ENCODE peak calls at places on chromosomes 13 and 19, in eight cellular contexts. One of them, this sample, is unnamed. For H3K27me3, H3K9me3 and H3K4me1, the result is how much of the 10 kb centered on the place peaks cover.

GRCh38 chr13:32212420-32212819 is 102.7 kb downstream of the ZAR1L start:
- DNase-seq in tibial nerve: no peak
- DNase-seq in fibroblast of lung: peak
- DNase-seq in CD8-positive, alpha-beta T cell: no peak
- DNase-seq in hepatocyte: no peak
- DNase-seq in stomach: no peak
- DNase-seq in CD4-positive, alpha-beta memory T cell: no peak
- DNase-seq in neural progenitor cell: no peak
- DNase-seq in this sample: peak

GRCh38 chr13:66875264-66875663 is 354.9 kb downstream of the PCDH9 start:
- DNase-seq in tibial nerve: no peak
- DNase-seq in fibroblast of lung: no peak
- DNase-seq in CD8-positive, alpha-beta T cell: no peak
- DNase-seq in hepatocyte: no peak
- DNase-seq in stomach: no peak
- DNase-seq in CD4-positive, alpha-beta memory T cell: no peak
- DNase-seq in neural progenitor cell: no peak
- DNase-seq in this sample: no peak

GRCh38 chr19:18416778-18417249 is 2.4 kb upstream of the SSBP4 start:
- DNase-seq in tibial nerve: peak
- DNase-seq in fibroblast of lung: peak
- DNase-seq in CD8-positive, alpha-beta T cell: peak
- DNase-seq in hepatocyte: peak
- DNase-seq in stomach: peak
- DNase-seq in CD4-positive, alpha-beta memory T cell: peak
- DNase-seq in neural progenitor cell: peak
- DNase-seq in this sample: peak

GRCh38 chr13:79309690-79310089 is 96.4 kb downstream of the RBM26 start:
- DNase-seq in tibial nerve: no peak
- DNase-seq in fibroblast of lung: no peak
- DNase-seq in CD8-positive, alpha-beta T cell: no peak
- DNase-seq in hepatocyte: no peak
- DNase-seq in stomach: no peak
- DNase-seq in CD4-positive, alpha-beta memory T cell: no peak
- DNase-seq in neural progenitor cell: no peak
- DNase-seq in this sample: no peak

GRCh38 chr19:35033067-35034004 is 3.1 kb downstream of the SCN1B start:
- DNase-seq in tibial nerve: no peak
- DNase-seq in fibroblast of lung: no peak
- DNase-seq in CD8-positive, alpha-beta T cell: no peak
- DNase-seq in hepatocyte: no peak
- DNase-seq in stomach: no peak
- DNase-seq in CD4-positive, alpha-beta memory T cell: no peak
- DNase-seq in neural progenitor cell: no peak
- DNase-seq in this sample: no peak

GRCh38 chr19:48421548-48421947 is 24.2 kb upstream of the GRWD1 start:
- DNase-seq in tibial nerve: peak
- DNase-seq in fibroblast of lung: no peak
- DNase-seq in CD8-positive, alpha-beta T cell: no peak
- DNase-seq in hepatocyte: no peak
- DNase-seq in stomach: no peak
- DNase-seq in CD4-positive, alpha-beta memory T cell: no peak
- DNase-seq in neural progenitor cell: no peak
- DNase-seq in this sample: no peak

GRCh38 chr13:106417467-106418110 is 117.9 kb downstream of the EFNB2 start:
- DNase-seq in tibial nerve: no peak
- DNase-seq in fibroblast of lung: no peak
- DNase-seq in CD8-positive, alpha-beta T cell: no peak
- DNase-seq in hepatocyte: no peak
- DNase-seq in stomach: no peak
- DNase-seq in CD4-positive, alpha-beta memory T cell: no peak
- DNase-seq in neural progenitor cell: no peak
- DNase-seq in this sample: no peak

GRCh38 chr13:65287405-65287804 is 1942.7 kb downstream of the PCDH9 start:
- DNase-seq in tibial nerve: no peak
- DNase-seq in fibroblast of lung: no peak
- DNase-seq in CD8-positive, alpha-beta T cell: no peak
- DNase-seq in hepatocyte: no peak
- DNase-seq in stomach: no peak
- DNase-seq in CD4-positive, alpha-beta memory T cell: no peak
- DNase-seq in neural progenitor cell: no peak
- DNase-seq in this sample: no peak

GRCh38 chr19:58394821-58395219 is 636 bp upstream of the RNF225 start:
- DNase-seq in tibial nerve: no peak
- DNase-seq in fibroblast of lung: no peak
- DNase-seq in CD8-positive, alpha-beta T cell: no peak
- DNase-seq in hepatocyte: no peak
- DNase-seq in stomach: no peak
- DNase-seq in CD4-positive, alpha-beta memory T cell: no peak
- DNase-seq in neural progenitor cell: no peak
- DNase-seq in this sample: no peak

GRCh38 chr13:113078895-113079720 is 26.5 kb upstream of the F7 start:
- DNase-seq in tibial nerve: no peak
- DNase-seq in fibroblast of lung: no peak
- DNase-seq in CD8-positive, alpha-beta T cell: no peak
- DNase-seq in hepatocyte: no peak
- DNase-seq in stomach: no peak
- DNase-seq in CD4-positive, alpha-beta memory T cell: no peak
- DNase-seq in neural progenitor cell: no peak
- DNase-seq in this sample: no peak
- H3K27me3 ChIP-seq in tibial nerve: under half
- H3K27me3 ChIP-seq in fibroblast of lung: under half
- H3K27me3 ChIP-seq in CD8-positive, alpha-beta T cell: under half
- H3K27me3 ChIP-seq in hepatocyte: under half
- H3K27me3 ChIP-seq in stomach: under half
- H3K27me3 ChIP-seq in CD4-positive, alpha-beta memory T cell: under half
- H3K27me3 ChIP-seq in neural progenitor cell: under half
- H3K27me3 ChIP-seq in this sample: under half

DNA sequence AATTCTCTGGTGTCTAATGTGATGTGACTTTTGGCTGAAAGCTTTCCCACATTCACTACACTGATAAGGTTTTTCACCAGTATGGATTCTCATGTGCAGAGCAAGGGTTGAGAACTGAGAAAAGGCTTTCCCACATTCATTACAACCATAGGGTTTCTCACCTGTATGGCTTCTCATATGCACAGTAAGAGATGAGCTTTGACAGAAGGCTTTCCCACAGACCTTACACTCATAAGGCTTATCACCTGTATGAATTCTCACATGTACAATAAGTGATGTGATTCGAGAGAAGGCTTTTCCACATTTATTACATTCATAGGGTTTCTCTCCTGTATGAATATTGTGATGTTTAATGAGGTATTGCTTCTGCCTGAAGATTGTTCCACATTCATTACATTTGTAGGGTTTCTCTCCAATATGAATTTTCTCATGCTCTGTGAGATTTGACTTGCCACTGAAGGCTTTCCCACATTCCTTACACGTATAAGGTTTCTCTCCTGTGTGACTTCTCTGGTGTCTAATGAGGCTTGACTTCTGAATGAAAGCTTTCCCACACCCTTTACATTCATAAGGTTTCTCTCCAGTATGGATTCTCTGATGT is 14.0 kb downstream of the ZNF260 start:
- DNase-seq in tibial nerve: no peak
- DNase-seq in fibroblast of lung: peak
- DNase-seq in CD8-positive, alpha-beta T cell: no peak
- DNase-seq in hepatocyte: no peak
- DNase-seq in stomach: no peak
- DNase-seq in CD4-positive, alpha-beta memory T cell: no peak
- DNase-seq in neural progenitor cell: no peak
- DNase-seq in this sample: no peak
- H3K9me3 ChIP-seq in tibial nerve: half or more
- H3K9me3 ChIP-seq in fibroblast of lung: under half
- H3K9me3 ChIP-seq in CD8-positive, alpha-beta T cell: half or more
- H3K9me3 ChIP-seq in hepatocyte: half or more
- H3K9me3 ChIP-seq in stomach: half or more
- H3K9me3 ChIP-seq in CD4-positive, alpha-beta memory T cell: half or more
- H3K9me3 ChIP-seq in neural progenitor cell: half or more
- H3K9me3 ChIP-seq in this sample: half or more

GRCh38 chr13:24145231-24145630 is 15.3 kb upstream of the SPATA13 start:
- DNase-seq in tibial nerve: no peak
- DNase-seq in fibroblast of lung: no peak
- DNase-seq in CD8-positive, alpha-beta T cell: no peak
- DNase-seq in hepatocyte: peak
- DNase-seq in stomach: no peak
- DNase-seq in CD4-positive, alpha-beta memory T cell: no peak
- DNase-seq in neural progenitor cell: no peak
- DNase-seq in this sample: no peak
- H3K4me1 ChIP-seq in tibial nerve: under half
- H3K4me1 ChIP-seq in fibroblast of lung: under half
- H3K4me1 ChIP-seq in CD8-positive, alpha-beta T cell: under half
- H3K4me1 ChIP-seq in hepatocyte: under half
- H3K4me1 ChIP-seq in stomach: under half
- H3K4me1 ChIP-seq in CD4-positive, alpha-beta memory T cell: under half
- H3K4me1 ChIP-seq in neural progenitor cell: under half
- H3K4me1 ChIP-seq in this sample: under half

DNA sequence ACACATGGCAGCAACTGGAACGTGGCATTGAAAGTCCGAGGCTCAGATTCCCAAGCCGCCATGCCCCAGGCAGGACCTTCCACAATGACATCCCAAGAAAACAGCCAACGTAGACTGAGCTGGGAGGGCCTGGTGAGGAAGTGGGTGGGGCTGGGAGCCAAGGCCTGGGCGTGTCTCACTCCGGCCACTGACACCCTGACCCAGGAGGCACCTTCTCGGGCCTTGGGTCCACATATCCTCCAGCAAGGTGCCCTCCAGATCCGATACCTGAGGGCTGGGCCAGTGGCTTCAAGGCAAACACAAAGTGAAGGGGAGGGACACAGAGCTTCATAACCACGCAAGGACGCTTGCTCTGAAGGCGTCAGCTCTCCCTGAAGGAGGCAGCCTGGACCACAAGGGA is 43.0 kb downstream of the RAB20 start:
- DNase-seq in tibial nerve: no peak
- DNase-seq in fibroblast of lung: no peak
- DNase-seq in CD8-positive, alpha-beta T cell: no peak
- DNase-seq in hepatocyte: no peak
- DNase-seq in stomach: peak
- DNase-seq in CD4-positive, alpha-beta memory T cell: no peak
- DNase-seq in neural progenitor cell: no peak
- DNase-seq in this sample: no peak
- H3K27me3 ChIP-seq in tibial nerve: under half
- H3K27me3 ChIP-seq in fibroblast of lung: under half
- H3K27me3 ChIP-seq in CD8-positive, alpha-beta T cell: under half
- H3K27me3 ChIP-seq in hepatocyte: under half
- H3K27me3 ChIP-seq in stomach: under half
- H3K27me3 ChIP-seq in CD4-positive, alpha-beta memory T cell: under half
- H3K27me3 ChIP-seq in neural progenitor cell: under half
- H3K27me3 ChIP-seq in this sample: under half

DNA sequence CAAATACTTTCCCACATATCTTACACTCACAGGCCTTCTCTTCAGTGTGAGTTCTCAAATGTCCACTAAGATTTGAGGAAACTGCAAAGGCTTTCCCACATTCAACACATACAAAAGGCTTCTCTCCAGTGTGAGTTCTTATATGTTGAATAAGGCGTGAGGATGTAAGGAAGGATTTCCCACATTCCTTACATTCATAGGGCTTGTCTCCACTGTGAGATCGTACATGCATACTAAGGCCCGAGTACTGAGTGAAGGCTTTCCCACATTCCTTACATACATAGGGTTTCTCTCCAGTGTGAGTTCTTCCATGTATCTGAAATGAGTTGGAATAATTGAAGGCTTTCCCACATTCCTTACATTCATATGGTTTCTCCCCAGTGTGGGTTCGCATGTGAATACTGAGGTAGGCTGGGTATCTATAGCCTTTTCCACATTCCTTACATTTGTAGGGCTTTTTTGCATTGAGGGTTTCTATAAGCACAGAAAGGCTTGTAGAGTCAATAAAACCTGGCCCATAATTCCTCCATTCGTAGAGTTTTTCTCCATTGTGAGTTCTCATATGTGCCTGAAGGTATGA is 9.6 kb downstream of the ZNF426 start:
- DNase-seq in tibial nerve: no peak
- DNase-seq in fibroblast of lung: peak
- DNase-seq in CD8-positive, alpha-beta T cell: no peak
- DNase-seq in hepatocyte: no peak
- DNase-seq in stomach: no peak
- DNase-seq in CD4-positive, alpha-beta memory T cell: no peak
- DNase-seq in neural progenitor cell: no peak
- DNase-seq in this sample: peak
- H3K9me3 ChIP-seq in tibial nerve: half or more
- H3K9me3 ChIP-seq in fibroblast of lung: under half
- H3K9me3 ChIP-seq in CD8-positive, alpha-beta T cell: half or more
- H3K9me3 ChIP-seq in hepatocyte: half or more
- H3K9me3 ChIP-seq in stomach: half or more
- H3K9me3 ChIP-seq in CD4-positive, alpha-beta memory T cell: half or more
- H3K9me3 ChIP-seq in neural progenitor cell: half or more
- H3K9me3 ChIP-seq in this sample: half or more

GRCh38 chr19:56117889-56118288 is 3.2 kb downstream of the ZNF787 start:
- DNase-seq in tibial nerve: no peak
- DNase-seq in fibroblast of lung: no peak
- DNase-seq in CD8-positive, alpha-beta T cell: no peak
- DNase-seq in hepatocyte: no peak
- DNase-seq in stomach: no peak
- DNase-seq in CD4-positive, alpha-beta memory T cell: no peak
- DNase-seq in neural progenitor cell: no peak
- DNase-seq in this sample: no peak
- H3K4me1 ChIP-seq in tibial nerve: under half
- H3K4me1 ChIP-seq in fibroblast of lung: under half
- H3K4me1 ChIP-seq in CD8-positive, alpha-beta T cell: under half
- H3K4me1 ChIP-seq in hepatocyte: under half
- H3K4me1 ChIP-seq in stomach: half or more
- H3K4me1 ChIP-seq in CD4-positive, alpha-beta memory T cell: under half
- H3K4me1 ChIP-seq in neural progenitor cell: under half
- H3K4me1 ChIP-seq in this sample: under half

DNA sequence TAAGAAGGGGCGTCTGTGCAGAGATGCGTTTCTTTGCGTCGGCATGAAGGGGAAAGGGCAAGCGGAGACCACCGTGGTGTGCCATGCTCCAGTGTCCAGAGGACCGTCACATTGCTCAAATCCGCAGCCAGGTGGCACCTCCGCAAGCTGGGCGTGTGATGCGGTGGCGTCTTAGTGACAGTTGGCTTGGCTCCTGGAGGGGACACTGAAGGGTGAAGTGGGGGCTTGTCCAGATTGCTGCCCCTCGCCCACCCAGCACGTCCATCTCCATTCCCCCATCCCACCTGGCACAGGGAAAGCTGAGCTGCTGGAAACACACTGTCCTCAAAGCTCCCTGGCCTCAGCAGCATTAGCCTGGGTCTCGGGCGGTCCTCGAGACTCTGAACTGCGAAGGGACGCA is 135.3 kb downstream of the SOX1 start:
- DNase-seq in tibial nerve: no peak
- DNase-seq in fibroblast of lung: no peak
- DNase-seq in CD8-positive, alpha-beta T cell: no peak
- DNase-seq in hepatocyte: no peak
- DNase-seq in stomach: no peak
- DNase-seq in CD4-positive, alpha-beta memory T cell: no peak
- DNase-seq in neural progenitor cell: no peak
- DNase-seq in this sample: no peak
- H3K27me3 ChIP-seq in tibial nerve: half or more
- H3K27me3 ChIP-seq in fibroblast of lung: under half
- H3K27me3 ChIP-seq in CD8-positive, alpha-beta T cell: under half
- H3K27me3 ChIP-seq in hepatocyte: half or more
- H3K27me3 ChIP-seq in stomach: under half
- H3K27me3 ChIP-seq in CD4-positive, alpha-beta memory T cell: under half
- H3K27me3 ChIP-seq in neural progenitor cell: under half
- H3K27me3 ChIP-seq in this sample: under half

This sample was measured in adipocyte.